ENCODE peak calls at places on chromosomes 7 and 10, in four cellular contexts. L is K562, B is H1, F is GM12878. A is an unnamed sample.

GRCh38 chr10:16509996-16510395 is 11.7 kb downstream of the C1QL3 start:
- DNase-seq in L (no peak), B (no peak), F (no peak), A (no peak)

GRCh38 chr10:91880310-91880709 is 29.0 kb downstream of the FGFBP3 start:
- DNase-seq in L (no peak), B (no peak), F (no peak), A (no peak)

GRCh38 chr10:3830946-3831345 is 45.9 kb upstream of the KLF6 start:
- DNase-seq in L (no peak), B (no peak), F (no peak), A (no peak)

GRCh38 chr7:22252886-22253536 is 103.9 kb downstream of the RAPGEF5 start:
- DNase-seq in L (no peak), B (no peak), F (no peak), A (no peak)

GRCh38 chr7:15684834-15685233 is 1.6 kb downstream of the MEOX2 start:
- DNase-seq in L (no peak), B (no peak), F (no peak), A (no peak)

GRCh38 chr10:61487506-61487905 is 34.3 kb upstream of the TMEM26 start:
- DNase-seq in L (no peak), B (no peak), F (no peak), A (no peak)

GRCh38 chr7:137844690-137845425 is 1.9 kb downstream of the DGKI start:
- DNase-seq in L (no peak), B (no peak), F (no peak), A (no peak)

GRCh38 chr10:59682986-59683937 is 26.4 kb downstream of the SLC16A9 start:
- DNase-seq in L (no peak), B (no peak), F (no peak), A (no peak)

GRCh38 chr7:4080954-4081353 is 601.1 kb upstream of the FOXK1 start:
- DNase-seq in L (no peak), B (no peak), F (no peak), A (no peak)

GRCh38 chr10:42781893-42782445 is 626 bp upstream of the BMS1 start:
- DNase-seq in L (no peak), B (no peak), F (no peak), A (no peak)

GRCh38 chr10:17179002-17179401 is 22.5 kb downstream of the TRDMT1 start:
- DNase-seq in L (no peak), B (no peak), F (no peak), A (no peak)

GRCh38 chr7:133984023-133984422 is 143.1 kb upstream of the LRGUK start:
- DNase-seq in L (no peak), B (no peak), F (no peak), A (peak)

GRCh38 chr10:67622984-67623383 is 73.0 kb downstream of the CTNNA3 start:
- DNase-seq in L (no peak), B (no peak), F (no peak), A (no peak)

GRCh38 chr7:68249611-68250010 is 1253.0 kb downstream of the TYW1 start:
- DNase-seq in L (no peak), B (no peak), F (no peak), A (no peak)
- TF ChIP-seq TAF1 in L (no peak), B (no peak), F (no peak), A (no peak)

DNA sequence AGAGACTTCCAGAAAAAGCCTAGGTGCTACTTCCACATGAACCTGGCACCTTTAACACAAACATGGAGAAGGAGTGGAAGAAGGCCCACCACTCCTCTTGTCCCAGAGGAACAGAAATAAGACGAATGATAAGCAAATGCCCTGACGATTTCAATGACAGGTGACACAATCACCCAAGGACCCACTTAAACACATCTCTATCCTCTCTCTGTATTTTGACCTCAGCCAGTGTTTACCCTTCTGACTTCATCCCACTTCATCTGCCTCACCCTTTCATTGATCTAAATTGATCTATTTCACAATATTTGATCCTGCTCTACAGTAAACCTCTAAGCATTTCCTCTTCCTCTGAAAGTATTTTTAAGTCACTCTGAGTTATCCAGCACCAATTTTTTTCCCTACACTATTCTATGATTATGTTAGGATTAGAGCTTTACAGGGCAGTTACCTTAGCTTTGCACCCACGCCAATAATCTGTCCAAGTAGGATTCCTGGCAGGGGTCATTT is 9.1 kb downstream of the GOT1 start:
- DNase-seq in L (no peak), B (no peak), F (no peak), A (no peak)
- TF ChIP-seq NRF1 in L (no peak), B (no peak), F (no peak), A (no peak)

GRCh38 chr7:116443101-116443523 is 56.4 kb upstream of the CAV2 start:
- DNase-seq in L (no peak), B (no peak), F (no peak), A (peak)
- TF ChIP-seq TAF1 in L (no peak), B (no peak), F (no peak), A (peak)

GRCh38 chr7:34497153-34497777 is 160.8 kb upstream of the NPSR1 start:
- DNase-seq in L (peak), B (no peak), F (no peak), A (peak)
- TF ChIP-seq NRF1 in L (no peak), B (no peak), F (no peak), A (no peak)

DNA sequence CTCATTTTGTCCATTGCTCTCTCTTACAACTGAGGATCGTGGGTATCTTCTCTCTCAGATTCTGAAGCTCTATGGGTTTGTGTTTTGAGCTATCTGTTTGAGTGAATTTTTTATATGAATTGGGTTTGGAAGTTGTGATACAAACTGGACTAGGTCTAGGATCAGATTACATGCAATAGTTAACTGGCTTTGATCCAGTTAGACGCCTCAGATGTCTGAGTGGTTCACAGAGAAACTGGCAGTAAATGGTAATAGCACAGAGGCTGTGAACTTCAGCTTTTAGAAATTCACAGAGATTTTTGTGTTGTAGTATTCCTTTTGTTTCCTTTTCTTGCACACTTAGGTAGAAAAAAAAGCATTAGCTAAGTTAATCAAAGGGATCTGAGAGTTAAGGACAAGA is 12.7 kb upstream of the DNMBP start:
- DNase-seq in L (no peak), B (no peak), F (no peak), A (no peak)
- TF ChIP-seq TAF1 in L (no peak), B (no peak), F (no peak), A (no peak)

GRCh38 chr10:97731346-97732051 is 5.4 kb upstream of the ZFYVE27 start:
- DNase-seq in L (peak), B (no peak), F (no peak), A (peak)
- TF ChIP-seq NRF1 in L (no peak), B (no peak), F (no peak), A (no peak)

GRCh38 chr7:92973293-92973731 is 136.9 kb upstream of the CDK6 start:
- DNase-seq in L (no peak), B (no peak), F (no peak), A (no peak)
- TF ChIP-seq TAF1 in L (no peak), B (no peak), F (no peak), A (no peak)

GRCh38 chr10:83617692-83618325 is 521.5 kb upstream of the GHITM start:
- DNase-seq in L (no peak), B (no peak), F (no peak), A (no peak)

GRCh38 chr10:83607959-83608745 is 531.2 kb upstream of the GHITM start:
- DNase-seq in L (no peak), B (no peak), F (no peak), A (no peak)

GRCh38 chr10:83606275-83606674 is 533.0 kb upstream of the GHITM start:
- DNase-seq in L (no peak), B (no peak), F (no peak), A (peak)

GRCh38 chr10:83612746-83613145 is 526.6 kb upstream of the GHITM start:
- DNase-seq in L (no peak), B (no peak), F (no peak), A (no peak)

GRCh38 chr10:83612050-83612449 is 527.3 kb upstream of the GHITM start:
- DNase-seq in L (no peak), B (no peak), F (no peak), A (no peak)
- TF ChIP-seq NRF1 in L (no peak), B (no peak), F (no peak), A (no peak)

DNA sequence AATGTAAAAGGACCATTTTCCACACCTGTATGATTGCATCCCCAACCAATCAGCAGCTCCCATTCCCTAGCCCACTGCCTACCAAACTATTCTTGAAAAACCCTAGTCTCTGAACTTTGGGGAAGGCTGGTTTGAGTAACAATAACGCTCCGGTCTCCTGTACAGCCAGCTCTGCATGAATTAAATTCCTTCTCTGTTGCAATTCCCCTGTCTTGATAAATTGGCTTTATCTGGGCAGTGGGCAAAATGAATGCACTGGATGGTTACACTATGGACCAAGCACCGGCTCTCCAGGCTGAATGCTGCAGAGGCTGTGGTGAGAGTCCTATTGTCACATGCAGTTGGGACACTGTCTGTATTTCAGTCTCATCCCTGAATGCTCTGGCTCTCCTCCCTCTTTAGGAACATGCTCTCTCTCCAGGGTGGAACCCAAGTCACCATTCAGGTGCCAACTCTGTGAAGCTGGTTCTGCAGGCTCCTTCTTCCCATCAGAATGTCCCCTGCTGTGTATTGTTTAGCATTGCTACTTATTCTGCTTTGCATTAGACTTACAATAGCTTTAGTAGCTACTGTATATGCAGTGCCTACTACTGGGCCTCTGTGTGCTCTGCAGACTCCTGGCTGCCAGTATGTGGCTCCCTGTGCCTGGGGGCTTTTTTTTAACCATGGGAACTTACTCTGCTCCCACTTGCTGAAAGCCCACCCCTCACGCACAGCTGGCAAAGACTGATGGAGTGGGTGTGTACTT is 6.9 kb downstream of the CCL24 start:
- DNase-seq in L (no peak), B (no peak), F (no peak), A (no peak)
- TF ChIP-seq TAF1 in L (no peak), B (no peak), F (no peak), A (no peak)

GRCh38 chr10:84084342-84084741 is 55.0 kb upstream of the GHITM start:
- DNase-seq in L (no peak), B (no peak), F (no peak), A (no peak)
- TF ChIP-seq NRF1 in L (no peak), B (no peak), F (no peak), A (no peak)